ENCODE peak calls at places on chromosomes 11 and 22, in six cellular contexts. O is upper lobe of right lung; N is mammary epithelial cell; M is CD8-positive, alpha-beta memory T cell; H is GM23338; R is suprapubic skin. D is an unnamed sample.

GRCh38 chr11:4017129-4017528 is 77.5 kb upstream of the RRM1 start:
- DNase-seq in O (no peak), N (no peak), M (no peak), H (no peak), R (no peak), D (no peak)

GRCh38 chr22:38927033-38927789 is 30.2 kb upstream of the APOBEC3A start:
- DNase-seq in O (peak; percentile 92), N (no peak), M (peak; percentile 20), H (peak; percentile 91), R (peak; percentile 78), D (peak; percentile 60)

GRCh38 chr11:94455861-94456260 is 37.8 kb downstream of the MRE11 start:
- DNase-seq in O (no peak), N (peak; percentile 70), M (no peak), H (no peak), R (no peak), D (no peak)

GRCh38 chr11:45880772-45881570 is 4.5 kb upstream of the MAPK8IP1 start:
- DNase-seq in O (no peak), N (no peak), M (no peak), H (no peak), R (no peak), D (no peak)

GRCh38 chr11:126477526-126478275 is 122.2 kb downstream of the ST3GAL4 start:
- DNase-seq in O (no peak), N (no peak), M (no peak), H (no peak), R (no peak), D (no peak)

GRCh38 chr11:70031631-70032469 is 46.3 kb upstream of the ANO1 start:
- DNase-seq in O (no peak), N (no peak), M (no peak), H (no peak), R (no peak), D (no peak)

GRCh38 chr11:41201156-41201555 is 258.3 kb downstream of the LRRC4C start:
- DNase-seq in O (no peak), N (peak; percentile 29), M (no peak), H (peak; percentile 88), R (no peak), D (peak; percentile 50)

GRCh38 chr22:32204856-32205722 is at the start of gene RFPL2:
- DNase-seq in O (peak; percentile 69), N (peak; percentile 68), M (no peak), H (peak; percentile 92), R (no peak), D (peak; percentile 71)

GRCh38 chr11:38302564-38302963 is 1704.5 kb upstream of the RAG2 start:
- DNase-seq in O (no peak), N (no peak), M (no peak), H (no peak), R (no peak), D (no peak)

GRCh38 chr11:120023120-120023519 is 114.8 kb downstream of the TRIM29 start:
- DNase-seq in O (no peak), N (no peak), M (no peak), H (peak; percentile 62), R (no peak), D (no peak)

GRCh38 chr11:16603890-16604783 is 134.3 kb upstream of the C11orf58 start:
- DNase-seq in O (peak; percentile 73), N (peak; percentile 23), M (no peak), H (peak; percentile 62), R (peak; percentile 67), D (peak; percentile 37)

GRCh38 chr22:42399315-42400271 is 32.6 kb downstream of the NFAM1 start:
- DNase-seq in O (peak; percentile 71), N (no peak), M (no peak), H (peak; percentile 54), R (no peak), D (no peak)

GRCh38 chr22:42408276-42408675 is 23.9 kb downstream of the NFAM1 start:
- DNase-seq in O (no peak), N (no peak), M (no peak), H (no peak), R (no peak), D (no peak)

GRCh38 chr22:42400811-42401547 is 31.2 kb downstream of the NFAM1 start:
- DNase-seq in O (no peak), N (no peak), M (no peak), H (no peak), R (no peak), D (no peak)

GRCh38 chr22:42401562-42402334 is 30.5 kb downstream of the NFAM1 start:
- DNase-seq in O (no peak), N (peak; percentile 19), M (no peak), H (no peak), R (no peak), D (peak; percentile 64)

GRCh38 chr22:42404266-42404665 is 27.9 kb downstream of the NFAM1 start:
- DNase-seq in O (no peak), N (no peak), M (no peak), H (peak; percentile 49), R (no peak), D (no peak)
- H3K27me3 ChIP-seq in O (no peaks in the 10 kb centered on the region), N (peaks cover 2% of the 10 kb centered on the region), M (no peaks in the 10 kb centered on the region), H (no peaks in the 10 kb centered on the region), R (no peaks in the 10 kb centered on the region), D (no peaks in the 10 kb centered on the region)

DNA sequence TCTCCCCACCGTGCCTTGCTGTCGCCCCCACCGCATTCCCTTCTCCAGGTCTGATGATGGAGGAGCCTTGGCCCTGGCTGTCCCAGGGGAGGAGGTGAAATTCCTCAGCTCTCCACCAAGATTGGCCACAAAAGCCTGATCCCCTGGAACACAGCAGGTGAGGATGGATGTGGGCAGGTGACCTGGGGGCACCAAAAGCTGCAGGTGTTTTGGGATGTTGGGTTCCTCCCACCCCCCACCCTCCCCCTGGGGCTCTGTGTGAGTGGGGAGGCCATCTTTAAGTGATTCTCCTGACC is 640 bp downstream of the TRIOBP start:
- DNase-seq in O (no peak), N (no peak), M (no peak), H (no peak), R (no peak), D (no peak)
- H3K4me3 ChIP-seq in O (no peak overlapping the region), N (no peak overlapping the region), M (no peak overlapping the region), H (peak overlapping the region; percentile 81), R (no peak overlapping the region), D (no peak overlapping the region)

GRCh38 chr11:72678524-72678923 is 4.3 kb upstream of the PDE2A start:
- DNase-seq in O (no peak), N (no peak), M (no peak), H (no peak), R (no peak), D (no peak)

GRCh38 chr11:72679869-72680268 is 5.6 kb upstream of the PDE2A start:
- DNase-seq in O (no peak), N (no peak), M (no peak), H (no peak), R (no peak), D (no peak)

GRCh38 chr11:72675221-72675620 is 999 bp upstream of the PDE2A start:
- DNase-seq in O (no peak), N (no peak), M (no peak), H (no peak), R (no peak), D (no peak)

GRCh38 chr11:72673943-72674828 is at the start of gene PDE2A:
- DNase-seq in O (no peak), N (no peak), M (no peak), H (peak; percentile 73), R (no peak), D (no peak)

DNA sequence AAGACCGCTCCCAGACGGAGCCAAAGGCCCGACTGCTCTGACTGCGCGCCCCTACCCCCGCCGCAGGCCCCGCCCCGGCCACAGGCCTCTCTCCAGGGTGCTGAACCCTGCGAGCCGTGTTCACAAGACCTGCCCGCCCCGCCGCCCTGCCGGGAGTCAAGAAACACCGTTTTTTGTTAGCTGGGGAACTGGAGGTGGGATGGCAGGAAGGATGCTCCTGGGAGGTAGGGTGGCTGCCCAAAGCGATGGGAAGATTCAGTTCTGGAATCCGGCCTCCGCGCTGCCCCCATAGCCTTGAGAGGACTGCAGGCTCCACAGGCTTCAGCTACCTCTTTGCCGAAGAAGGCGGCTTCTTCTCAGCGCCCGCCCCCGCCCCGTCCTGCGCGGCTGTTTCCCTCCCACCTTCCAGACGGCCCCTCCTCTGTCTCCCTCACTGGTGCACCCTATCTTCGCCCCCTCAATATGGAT is 2.7 kb upstream of the PDE2A start:
- DNase-seq in O (peak; percentile 82), N (peak; percentile 32), M (peak; percentile 42), H (peak; percentile 94), R (peak; percentile 78), D (peak; percentile 58)
- H3K36me3 ChIP-seq in O (no peaks in the 10 kb centered on the region), N (no peaks in the 10 kb centered on the region), M (no peaks in the 10 kb centered on the region), H (no peaks in the 10 kb centered on the region), R (no peaks in the 10 kb centered on the region), D (no peaks in the 10 kb centered on the region)

DNA sequence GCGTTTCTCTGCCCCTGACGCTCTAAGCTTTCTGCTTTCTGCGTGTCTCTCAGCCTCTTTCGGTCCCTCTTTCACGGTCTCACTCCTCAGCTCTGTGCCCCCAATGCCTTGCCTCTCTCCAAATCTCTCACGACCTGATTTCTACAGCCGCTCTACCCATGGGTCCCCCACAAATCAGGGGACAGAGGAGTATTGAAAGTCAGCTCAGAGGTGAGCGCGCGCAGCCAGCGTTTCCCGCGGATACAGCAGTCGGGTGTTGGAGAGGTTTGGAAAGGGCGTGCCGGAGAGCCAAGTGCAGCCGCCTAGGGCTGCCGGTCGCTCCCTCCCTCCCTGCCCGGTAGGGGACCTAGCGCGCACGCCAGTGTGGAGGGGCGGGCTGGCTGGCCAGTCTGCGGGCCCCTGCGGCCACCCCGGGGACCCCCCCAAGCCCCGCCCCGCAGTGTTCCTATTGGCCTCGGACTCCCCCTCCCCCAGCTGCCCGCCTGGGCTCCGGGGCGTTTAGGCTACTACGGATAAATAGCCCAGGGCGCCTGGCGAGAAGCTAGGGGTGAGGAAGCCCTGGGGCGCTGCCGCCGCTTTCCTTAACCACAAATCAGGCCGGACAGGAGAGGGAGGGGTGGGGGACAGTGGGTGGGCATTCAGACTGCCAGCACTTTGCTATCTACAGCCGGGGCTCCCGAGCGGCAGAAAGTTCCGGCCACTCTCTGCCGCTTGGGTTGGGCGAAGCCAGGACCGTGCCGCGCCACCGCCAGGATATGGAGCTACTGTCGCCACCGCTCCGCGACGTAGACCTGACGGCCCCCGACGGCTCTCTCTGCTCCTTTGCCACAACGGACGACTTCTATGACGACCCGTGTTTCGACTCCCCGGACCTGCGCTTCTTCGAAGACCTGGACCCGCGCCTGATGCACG is at the start of gene MYOD1:
- DNase-seq in O (no peak), N (no peak), M (no peak), H (peak; percentile 79), R (no peak), D (no peak)
- H3K27me3 ChIP-seq in O (peaks cover 90% of the 10 kb centered on the region), N (peaks cover 42% of the 10 kb centered on the region), M (peaks cover 7% of the 10 kb centered on the region), H (peaks cover 100% of the 10 kb centered on the region), R (peaks cover 98% of the 10 kb centered on the region), D (no peaks in the 10 kb centered on the region)

GRCh38 chr11:35810045-35810444 is 133.8 kb upstream of the LDLRAD3 start:
- DNase-seq in O (no peak), N (no peak), M (no peak), H (no peak), R (no peak), D (no peak)
- H3K4me3 ChIP-seq in O (no peak overlapping the region), N (no peak overlapping the region), M (no peak overlapping the region), H (no peak overlapping the region), R (no peak overlapping the region), D (no peak overlapping the region)